ENCODE peak calls at places on chromosomes 6 and 20, in five cellular contexts. One of them, this sample, is unnamed.

GRCh38 chr6:125953502-125953875 is 3.1 kb upstream of the HINT3 start:
- DNase-seq in breast epithelium: no peak
- DNase-seq in HS-27A: no peak
- DNase-seq in stimulated activated CD4-positive, alpha-beta T cell treated with anti-CD3 and anti-CD28 coated beads, Interleukin-4, amount 100 ng/mL, for 24 hours: no peak
- DNase-seq in AG20443: no peak
- DNase-seq in this sample: no peak

GRCh38 chr6:7042056-7042653 is 65.6 kb upstream of the RREB1 start:
- DNase-seq in breast epithelium: peak; percentile 37
- DNase-seq in stimulated activated CD4-positive, alpha-beta T cell treated with anti-CD3 and anti-CD28 coated beads, Interleukin-4, amount 100 ng/mL, for 24 hours: no peak
- DNase-seq in AG20443: no peak
- DNase-seq in HS-27A: no peak
- DNase-seq in this sample: no peak

GRCh38 chr6:101761124-101761601 is 367.7 kb downstream of the GRIK2 start:
- DNase-seq in HS-27A: no peak
- DNase-seq in stimulated activated CD4-positive, alpha-beta T cell treated with anti-CD3 and anti-CD28 coated beads, Interleukin-4, amount 100 ng/mL, for 24 hours: no peak
- DNase-seq in AG20443: peak; percentile 65
- DNase-seq in breast epithelium: no peak
- DNase-seq in this sample: no peak

GRCh38 chr6:30686908-30687658 is 638 bp upstream of the PPP1R18 start:
- DNase-seq in AG20443: peak; percentile 92
- DNase-seq in stimulated activated CD4-positive, alpha-beta T cell treated with anti-CD3 and anti-CD28 coated beads, Interleukin-4, amount 100 ng/mL, for 24 hours: peak; percentile 83
- DNase-seq in HS-27A: peak; percentile 98
- DNase-seq in breast epithelium: peak; percentile 86
- DNase-seq in this sample: peak; percentile 89

GRCh38 chr6:151389640-151390275 is 1.6 kb downstream of the ZBTB2 start:
- DNase-seq in breast epithelium: peak; percentile 61
- DNase-seq in stimulated activated CD4-positive, alpha-beta T cell treated with anti-CD3 and anti-CD28 coated beads, Interleukin-4, amount 100 ng/mL, for 24 hours: peak; percentile 52
- DNase-seq in HS-27A: peak; percentile 56
- DNase-seq in AG20443: peak; percentile 70
- DNase-seq in this sample: no peak

GRCh38 chr6:139367810-139368321 is 6.6 kb downstream of the CITED2 start:
- DNase-seq in stimulated activated CD4-positive, alpha-beta T cell treated with anti-CD3 and anti-CD28 coated beads, Interleukin-4, amount 100 ng/mL, for 24 hours: no peak
- DNase-seq in AG20443: no peak
- DNase-seq in HS-27A: no peak
- DNase-seq in breast epithelium: no peak
- DNase-seq in this sample: no peak

GRCh38 chr20:23697947-23698346 is 9.1 kb upstream of the CST4 start:
- DNase-seq in breast epithelium: no peak
- DNase-seq in stimulated activated CD4-positive, alpha-beta T cell treated with anti-CD3 and anti-CD28 coated beads, Interleukin-4, amount 100 ng/mL, for 24 hours: no peak
- DNase-seq in HS-27A: no peak
- DNase-seq in AG20443: no peak
- DNase-seq in this sample: no peak

GRCh38 chr6:1070085-1070521 is 241.8 kb upstream of the FOXQ1 start:
- DNase-seq in HS-27A: no peak
- DNase-seq in AG20443: no peak
- DNase-seq in breast epithelium: no peak
- DNase-seq in stimulated activated CD4-positive, alpha-beta T cell treated with anti-CD3 and anti-CD28 coated beads, Interleukin-4, amount 100 ng/mL, for 24 hours: no peak
- DNase-seq in this sample: no peak

GRCh38 chr20:36825374-36826104 is 50.4 kb upstream of the TLDC2 start:
- DNase-seq in AG20443: no peak
- DNase-seq in stimulated activated CD4-positive, alpha-beta T cell treated with anti-CD3 and anti-CD28 coated beads, Interleukin-4, amount 100 ng/mL, for 24 hours: no peak
- DNase-seq in breast epithelium: no peak
- DNase-seq in HS-27A: no peak
- DNase-seq in this sample: no peak

GRCh38 chr6:25277401-25277800 is 1.8 kb upstream of the CARMIL1 start:
- DNase-seq in AG20443: no peak
- DNase-seq in HS-27A: no peak
- DNase-seq in stimulated activated CD4-positive, alpha-beta T cell treated with anti-CD3 and anti-CD28 coated beads, Interleukin-4, amount 100 ng/mL, for 24 hours: no peak
- DNase-seq in breast epithelium: no peak
- DNase-seq in this sample: no peak

GRCh38 chr6:15586528-15586927 is 76.3 kb downstream of the DTNBP1 start:
- DNase-seq in breast epithelium: no peak
- DNase-seq in AG20443: peak; percentile 15
- DNase-seq in HS-27A: no peak
- DNase-seq in stimulated activated CD4-positive, alpha-beta T cell treated with anti-CD3 and anti-CD28 coated beads, Interleukin-4, amount 100 ng/mL, for 24 hours: no peak
- DNase-seq in this sample: no peak

GRCh38 chr20:43787937-43788336 is 61.1 kb upstream of the GTSF1L start:
- DNase-seq in stimulated activated CD4-positive, alpha-beta T cell treated with anti-CD3 and anti-CD28 coated beads, Interleukin-4, amount 100 ng/mL, for 24 hours: no peak
- DNase-seq in AG20443: no peak
- DNase-seq in breast epithelium: no peak
- DNase-seq in HS-27A: no peak
- DNase-seq in this sample: no peak

GRCh38 chr6:57224769-57225515 is 2.8 kb upstream of the RAB23 start:
- DNase-seq in stimulated activated CD4-positive, alpha-beta T cell treated with anti-CD3 and anti-CD28 coated beads, Interleukin-4, amount 100 ng/mL, for 24 hours: no peak
- DNase-seq in HS-27A: no peak
- DNase-seq in AG20443: peak; percentile 63
- DNase-seq in breast epithelium: no peak
- DNase-seq in this sample: no peak

GRCh38 chr6:106511274-106512047 is 117.8 kb downstream of the RTN4IP1 start:
- DNase-seq in AG20443: peak; percentile 82
- DNase-seq in HS-27A: no peak
- DNase-seq in stimulated activated CD4-positive, alpha-beta T cell treated with anti-CD3 and anti-CD28 coated beads, Interleukin-4, amount 100 ng/mL, for 24 hours: peak; percentile 46
- DNase-seq in breast epithelium: peak; percentile 56
- DNase-seq in this sample: no peak

GRCh38 chr6:13988908-13989307 is 64.2 kb downstream of the RNF182 start:
- DNase-seq in HS-27A: no peak
- DNase-seq in AG20443: no peak
- DNase-seq in stimulated activated CD4-positive, alpha-beta T cell treated with anti-CD3 and anti-CD28 coated beads, Interleukin-4, amount 100 ng/mL, for 24 hours: no peak
- DNase-seq in breast epithelium: no peak
- DNase-seq in this sample: no peak

GRCh38 chr20:50138479-50139393 is 14.8 kb downstream of the PEDS1 start:
- DNase-seq in AG20443: no peak
- DNase-seq in HS-27A: no peak
- DNase-seq in breast epithelium: peak; percentile 59
- DNase-seq in stimulated activated CD4-positive, alpha-beta T cell treated with anti-CD3 and anti-CD28 coated beads, Interleukin-4, amount 100 ng/mL, for 24 hours: no peak
- DNase-seq in this sample: no peak

GRCh38 chr20:1817577-1818211 is 77.5 kb upstream of the SIRPA start:
- DNase-seq in stimulated activated CD4-positive, alpha-beta T cell treated with anti-CD3 and anti-CD28 coated beads, Interleukin-4, amount 100 ng/mL, for 24 hours: no peak
- DNase-seq in breast epithelium: peak; percentile 14
- DNase-seq in HS-27A: no peak
- DNase-seq in AG20443: no peak
- DNase-seq in this sample: peak; percentile 37

GRCh38 chr20:58342104-58342945 is 32.8 kb downstream of the RAB22A start:
- DNase-seq in AG20443: peak; percentile 49
- DNase-seq in stimulated activated CD4-positive, alpha-beta T cell treated with anti-CD3 and anti-CD28 coated beads, Interleukin-4, amount 100 ng/mL, for 24 hours: no peak
- DNase-seq in HS-27A: peak; percentile 92
- DNase-seq in breast epithelium: no peak
- DNase-seq in this sample: no peak

GRCh38 chr6:73085362-73085975 is 139.8 kb downstream of the KHDC1L start:
- DNase-seq in stimulated activated CD4-positive, alpha-beta T cell treated with anti-CD3 and anti-CD28 coated beads, Interleukin-4, amount 100 ng/mL, for 24 hours: no peak
- DNase-seq in AG20443: no peak
- DNase-seq in HS-27A: no peak
- DNase-seq in breast epithelium: no peak
- DNase-seq in this sample: no peak

GRCh38 chr6:28490191-28490890 is 25.3 kb downstream of the GPX6 start:
- DNase-seq in breast epithelium: no peak
- DNase-seq in stimulated activated CD4-positive, alpha-beta T cell treated with anti-CD3 and anti-CD28 coated beads, Interleukin-4, amount 100 ng/mL, for 24 hours: no peak
- DNase-seq in AG20443: peak; percentile 32
- DNase-seq in HS-27A: no peak
- DNase-seq in this sample: no peak

GRCh38 chr6:38283734-38284362 is 355.9 kb downstream of the BTBD9 start:
- DNase-seq in AG20443: no peak
- DNase-seq in HS-27A: no peak
- DNase-seq in breast epithelium: no peak
- DNase-seq in stimulated activated CD4-positive, alpha-beta T cell treated with anti-CD3 and anti-CD28 coated beads, Interleukin-4, amount 100 ng/mL, for 24 hours: no peak
- DNase-seq in this sample: no peak

GRCh38 chr20:47360207-47360488 is 3.6 kb upstream of the ZMYND8 start:
- DNase-seq in breast epithelium: peak; percentile 87
- DNase-seq in AG20443: no peak
- DNase-seq in HS-27A: no peak
- DNase-seq in stimulated activated CD4-positive, alpha-beta T cell treated with anti-CD3 and anti-CD28 coated beads, Interleukin-4, amount 100 ng/mL, for 24 hours: no peak
- DNase-seq in this sample: no peak

GRCh38 chr6:134389658-134390057 is 71.7 kb upstream of the SGK1 start:
- DNase-seq in AG20443: no peak
- DNase-seq in HS-27A: no peak
- DNase-seq in stimulated activated CD4-positive, alpha-beta T cell treated with anti-CD3 and anti-CD28 coated beads, Interleukin-4, amount 100 ng/mL, for 24 hours: no peak
- DNase-seq in breast epithelium: no peak
- DNase-seq in this sample: no peak

This sample was measured in type B pancreatic cell.